ENCODE peak calls at places on chromosomes 12 and 14, in eight cellular contexts. W is left lung, P is stomach, N is lower leg skin, R is astrocyte of the spinal cord, X is tibial nerve, H is lung, B is adrenal gland. J is an unnamed sample.

GRCh38 chr12:6653342-6653741 is 6.1 kb upstream of the ACRBP start:
- DNase-seq in H (no peak), W (no peak), P (no peak), R (no peak), N (no peak), B (no peak), X (no peak), J (no peak)

GRCh38 chr12:112616469-112617190 is 174.9 kb upstream of the RPH3A start:
- DNase-seq in B (no peak), W (no peak), R (no peak), X (no peak), P (no peak), H (no peak), N (no peak), J (no peak)

GRCh38 chr14:104931771-104932675 is 7.3 kb downstream of the PLD4 start:
- DNase-seq in H (no peak), R (no peak), P (no peak), W (peak), N (no peak), X (no peak), B (no peak), J (no peak)

GRCh38 chr12:9615420-9616135 is 7.9 kb upstream of the KLRB1 start:
- DNase-seq in R (no peak), W (no peak), B (no peak), P (no peak), N (no peak), H (no peak), X (no peak), J (peak)

GRCh38 chr14:42057176-42057575 is 450.5 kb downstream of the LRFN5 start:
- DNase-seq in W (no peak), P (no peak), X (no peak), H (no peak), N (no peak), R (peak), B (no peak), J (no peak)

GRCh38 chr14:98298481-98299227 is 973.3 kb downstream of the BCL11B start:
- DNase-seq in B (no peak), R (no peak), X (no peak), H (peak), W (no peak), N (no peak), P (no peak), J (no peak)

GRCh38 chr14:92747701-92748258 is 647 bp downstream of the LGMN start:
- DNase-seq in X (no peak), R (peak), W (no peak), H (no peak), P (no peak), N (no peak), B (no peak), J (peak)

GRCh38 chr14:71138236-71139057 is 231.2 kb downstream of the PCNX1 start:
- DNase-seq in X (no peak), B (no peak), N (no peak), R (no peak), P (no peak), H (no peak), W (no peak), J (no peak)

GRCh38 chr14:68172664-68173063 is 353.1 kb downstream of the RAD51B start:
- DNase-seq in N (no peak), W (no peak), X (no peak), R (no peak), H (no peak), P (no peak), B (no peak), J (no peak)

GRCh38 chr14:32366995-32367394 is 37.9 kb downstream of the AKAP6 start:
- DNase-seq in N (no peak), H (no peak), R (peak), X (no peak), W (no peak), P (no peak), B (no peak), J (no peak)

GRCh38 chr14:56660677-56661389 is 81.2 kb downstream of the TMEM260 start:
- DNase-seq in B (no peak), N (no peak), X (no peak), P (no peak), H (no peak), W (no peak), R (no peak), J (no peak)

GRCh38 chr12:57462307-57463253 is 3.0 kb downstream of the GLI1 start:
- DNase-seq in X (peak), B (peak), N (peak), H (peak), P (peak), R (peak), W (peak), J (peak)

DNA sequence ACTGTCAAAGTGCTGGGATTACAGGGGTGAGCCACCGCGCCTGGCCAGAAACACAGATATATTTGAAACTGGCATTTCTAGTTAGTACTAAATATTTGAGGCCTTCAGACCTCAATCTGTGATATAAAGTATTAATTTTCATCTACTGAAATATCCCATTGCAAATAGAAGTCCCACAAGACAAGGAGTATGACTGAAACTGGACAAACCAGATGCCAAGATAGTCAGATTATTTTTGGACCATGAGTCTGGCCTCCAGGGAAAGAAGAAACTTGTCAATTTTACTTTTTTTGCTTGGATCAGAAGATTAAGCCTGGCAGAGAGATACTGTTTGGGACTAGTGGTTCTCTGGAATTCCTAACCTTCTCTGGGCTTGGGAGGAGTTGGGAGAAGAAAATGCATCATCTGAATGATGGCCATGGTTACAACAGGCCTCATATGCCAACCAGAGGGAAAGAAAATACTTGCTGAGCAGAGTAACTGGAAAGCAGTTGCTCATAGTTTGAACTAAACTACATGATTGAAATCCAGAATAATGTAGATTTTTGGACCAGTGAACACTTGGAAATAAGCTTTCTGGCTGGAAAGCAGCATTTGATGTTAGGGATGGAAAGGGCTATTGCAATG is 2.9 kb upstream of the SMOC1 start:
- DNase-seq in P (no peak), H (no peak), B (no peak), N (no peak), R (no peak), W (no peak), X (no peak), J (no peak)
- TF ChIP-seq CTCF in P (no peak), H (no peak), B (no peak), N (no peak), R (no peak), W (no peak), X (no peak), J (no peak)

DNA sequence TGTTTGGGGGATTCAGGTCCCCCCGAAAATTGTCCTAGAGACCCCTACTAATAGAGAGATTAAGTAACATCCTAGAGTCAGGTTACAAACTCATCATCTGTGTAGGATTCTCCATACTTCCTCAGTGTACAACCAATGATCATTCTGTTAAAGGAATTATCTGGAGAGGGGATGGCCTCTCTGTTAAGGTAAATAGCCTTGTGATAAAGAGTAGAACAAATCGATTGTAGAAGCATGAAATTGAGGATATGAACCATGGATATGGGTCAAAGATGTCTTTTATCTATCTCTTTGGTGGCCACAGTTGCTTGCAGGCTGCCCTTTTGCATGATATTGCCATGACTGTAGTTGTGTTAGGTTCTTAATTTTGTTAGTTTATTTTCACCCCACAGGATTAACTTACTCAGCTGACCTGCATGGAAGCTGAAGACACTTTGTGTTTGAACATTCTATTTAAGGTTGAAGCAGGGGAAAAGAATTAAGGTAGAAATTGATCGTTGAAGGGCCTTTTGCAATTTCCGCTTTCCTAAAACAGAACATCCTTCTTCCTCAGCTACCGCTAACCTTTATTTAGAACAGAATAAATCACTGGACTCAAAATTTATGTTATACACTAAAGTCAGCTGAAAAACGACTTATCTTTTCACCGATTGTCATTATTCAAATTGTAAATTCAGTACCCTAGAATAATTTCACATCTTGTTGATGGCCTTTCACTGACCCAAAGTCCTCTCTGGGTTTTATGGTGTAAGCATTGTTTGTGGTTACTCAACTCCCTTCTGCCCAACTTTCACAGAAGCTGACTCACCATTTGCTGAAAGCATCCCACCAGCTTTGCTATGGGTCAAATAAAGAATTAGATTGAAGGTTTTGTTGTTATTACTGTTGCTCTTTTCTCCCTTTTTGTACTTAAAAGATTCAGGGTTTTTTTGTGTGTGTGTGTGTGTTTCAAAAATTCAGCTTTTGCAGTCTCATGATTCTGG is 52.3 kb downstream of the IRAK3 start:
- DNase-seq in W (no peak), R (peak), X (no peak), N (no peak), H (no peak), B (peak), P (no peak), J (no peak)
- H3K4me3 ChIP-seq in W (peak), R (no peak), X (no peak), N (no peak), H (no peak), B (no peak), P (no peak), J (no peak)

GRCh38 chr12:72271401-72271740 is 799 bp upstream of the TRHDE start:
- DNase-seq in W (no peak), R (peak), B (no peak), P (no peak), H (no peak), N (no peak), X (peak), J (no peak)
- TF ChIP-seq CTCF in W (no peak), R (peak), B (no peak), P (no peak), H (no peak), N (no peak), X (no peak), J (no peak)

DNA sequence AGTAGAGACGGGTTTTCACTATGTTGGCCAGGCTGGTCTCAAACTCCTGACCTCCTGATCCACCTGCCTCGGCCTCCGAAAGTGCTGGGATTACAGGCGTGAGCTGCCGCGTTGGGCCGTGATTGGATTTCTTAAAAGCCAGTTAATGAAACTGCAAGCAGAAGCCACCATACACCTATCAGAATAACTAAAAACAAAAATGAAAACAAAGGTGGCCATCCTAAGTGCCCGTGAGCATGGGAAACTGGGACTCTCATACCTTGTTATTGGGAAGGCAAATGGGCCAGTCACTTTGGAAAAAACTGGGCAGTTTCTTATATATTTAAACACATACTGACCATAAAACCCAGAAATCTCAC is 7.7 kb upstream of the TCTN1 start:
- DNase-seq in R (no peak), N (no peak), B (no peak), P (no peak), X (no peak), H (no peak), W (no peak), J (peak)
- H3K4me3 ChIP-seq in R (no peak), N (no peak), B (no peak), P (no peak), X (no peak), H (no peak), W (peak), J (peak)

GRCh38 chr12:94429633-94430032 is 30.0 kb downstream of the CEP83 start:
- DNase-seq in B (no peak), X (no peak), R (no peak), N (no peak), P (no peak), W (no peak), H (no peak), J (peak)
- TF ChIP-seq CTCF in B (no peak), X (no peak), R (no peak), N (no peak), P (no peak), W (no peak), H (no peak), J (peak)

GRCh38 chr12:13198240-13198639 is 1.7 kb downstream of the EMP1 start:
- DNase-seq in B (no peak), R (no peak), W (no peak), P (no peak), X (no peak), N (no peak), H (no peak), J (no peak)
- H3K4me3 ChIP-seq in B (no peak), R (peak), W (peak), P (peak), X (peak), N (peak), H (peak), J (no peak)

DNA sequence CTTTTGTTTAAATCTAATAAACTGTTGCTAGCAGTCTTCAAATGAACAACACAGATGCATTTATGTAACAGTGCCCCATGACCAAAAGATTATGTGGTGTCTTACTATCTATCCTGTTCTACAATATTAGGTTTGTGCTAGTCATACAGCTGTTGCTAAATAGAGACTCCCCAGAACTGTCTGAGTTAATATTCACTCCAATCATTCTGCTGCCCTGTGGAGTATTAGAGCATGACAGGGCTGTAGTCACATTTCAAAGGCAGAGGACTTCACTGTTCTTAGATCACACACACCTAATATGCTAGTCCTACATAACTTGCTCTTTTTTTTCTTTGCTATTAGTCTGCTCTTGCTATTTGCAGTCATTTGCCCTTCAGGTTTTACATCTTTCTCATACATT is 157.6 kb upstream of the MDGA2 start:
- DNase-seq in W (no peak), N (no peak), H (no peak), B (no peak), X (no peak), P (no peak), R (no peak), J (no peak)
- TF ChIP-seq CTCF in W (no peak), N (no peak), H (no peak), B (no peak), X (no peak), P (no peak), R (no peak), J (no peak)

DNA sequence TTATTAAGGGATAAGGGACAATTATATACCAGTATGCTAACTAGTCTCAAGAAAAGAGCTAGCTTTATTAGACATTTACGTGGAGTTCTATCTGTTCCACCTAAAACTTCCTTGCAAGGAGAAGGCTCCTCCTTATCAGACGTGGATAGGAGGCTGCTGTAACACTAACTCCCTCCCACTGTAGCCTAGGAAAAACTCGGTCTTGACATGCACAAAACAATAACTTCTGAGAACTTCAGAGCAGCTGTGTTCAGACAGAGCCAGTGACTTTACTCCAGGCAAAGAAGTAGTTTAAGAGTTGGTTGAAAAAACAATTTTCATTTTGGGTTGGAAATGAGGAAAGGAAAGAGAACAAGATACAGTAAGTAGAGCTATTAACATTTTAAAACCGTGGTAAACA is 2.7 kb downstream of the ATF7 start:
- DNase-seq in N (no peak), H (no peak), P (no peak), R (peak), B (no peak), X (peak), W (no peak), J (no peak)
- H3K4me3 ChIP-seq in N (no peak), H (no peak), P (peak), R (peak), B (no peak), X (peak), W (peak), J (peak)

DNA sequence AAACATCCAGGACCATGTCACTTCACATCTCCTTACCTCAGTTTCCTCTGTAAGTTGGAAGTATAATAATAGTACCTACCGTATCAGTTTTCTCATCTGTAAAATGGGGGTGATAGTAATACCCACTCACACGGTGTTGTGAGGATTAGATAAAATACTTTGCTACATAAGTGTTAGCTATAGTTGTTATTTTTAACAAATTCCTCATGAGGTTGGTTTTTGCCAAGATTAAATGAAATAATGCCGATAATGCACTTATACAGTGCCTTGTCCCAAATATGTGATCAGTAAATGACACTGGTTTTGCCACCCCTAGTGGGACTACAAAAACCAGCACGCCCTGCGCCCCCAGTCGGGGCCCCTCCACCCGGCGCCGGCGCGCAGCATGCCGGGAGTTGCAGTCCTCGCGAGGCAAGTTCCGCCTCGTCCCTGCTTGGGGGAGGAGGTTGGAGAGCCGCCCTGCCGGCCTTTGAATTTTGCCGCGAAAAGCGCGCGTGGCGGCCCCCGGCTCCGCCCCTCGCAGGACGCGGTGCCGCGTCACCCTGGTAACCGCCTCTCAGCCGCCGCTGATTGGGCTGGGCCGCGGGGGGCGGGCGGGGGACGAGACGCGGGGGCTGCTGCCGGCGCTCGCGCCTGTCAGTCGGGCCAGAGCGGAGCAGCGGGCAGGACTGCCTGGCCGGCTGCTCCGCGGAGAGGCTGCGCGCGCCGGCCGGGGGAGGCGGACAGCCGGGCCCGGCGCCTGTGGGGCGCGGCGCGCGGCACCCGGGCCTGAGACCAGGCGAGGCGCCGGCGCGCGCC is at the start of gene FAM222A:
- DNase-seq in H (peak), R (peak), W (peak), N (peak), P (peak), X (peak), B (peak), J (peak)
- TF ChIP-seq CTCF in H (no peak), R (no peak), W (peak), N (peak), P (no peak), X (no peak), B (peak), J (no peak)

DNA sequence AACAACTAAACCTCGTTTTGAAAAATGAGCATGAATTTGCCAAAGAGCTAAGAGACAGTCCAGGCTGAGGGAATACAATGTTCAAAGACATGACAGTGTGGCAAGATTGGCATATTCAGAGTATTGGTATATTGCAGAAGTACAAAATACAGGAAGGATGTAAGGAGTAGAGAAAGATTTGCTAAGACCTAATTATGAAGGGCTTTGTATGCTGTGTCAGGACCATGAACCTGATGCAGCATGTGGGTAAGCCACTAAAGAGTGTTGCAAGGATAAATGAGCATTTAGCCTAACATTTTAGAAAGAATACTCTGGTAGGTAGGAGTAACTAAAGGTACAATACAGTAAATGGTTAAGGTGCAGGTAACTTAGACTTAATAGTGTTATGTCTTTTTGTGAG is 65.1 kb downstream of the KTN1 start:
- DNase-seq in W (no peak), N (no peak), R (no peak), H (no peak), P (no peak), X (no peak), B (no peak), J (no peak)
- H3K4me3 ChIP-seq in W (no peak), N (no peak), R (no peak), H (no peak), P (no peak), X (no peak), B (no peak), J (no peak)

J was measured in GM12865.